ENCODE peak calls at places on chromosomes 4 and X, in eight cellular contexts. K is right cardiac atrium; I is small intestine; A is CD8-positive, alpha-beta memory T cell; P is CD4-positive, alpha-beta memory T cell; N is fibroblast of lung; W is body of pancreas; L is transverse colon. Q is an unnamed sample. For H3K4me1, the result is how much of the 10 kb centered on the place peaks cover.

GRCh38 chrX:70664726-70665125 is 220.1 kb downstream of the DLG3 start:
- DNase-seq in K (no peak), I (peak), A (no peak), P (peak), N (peak), W (peak), L (no peak), Q (no peak)

GRCh38 chr4:176995-177394 is 52.7 kb downstream of the ZNF718 start:
- DNase-seq in K (no peak), I (no peak), A (no peak), P (no peak), N (no peak), W (no peak), L (no peak), Q (no peak)

GRCh38 chr4:40280586-40280985 is 54.5 kb upstream of the CHRNA9 start:
- DNase-seq in K (no peak), I (no peak), A (no peak), P (no peak), N (no peak), W (no peak), L (no peak), Q (no peak)

GRCh38 chr4:153467897-153468262 is 1.7 kb downstream of the TMEM131L start:
- DNase-seq in K (no peak), I (no peak), A (no peak), P (peak), N (no peak), W (no peak), L (no peak), Q (no peak)

GRCh38 chr4:169657470-169658107 is 37.2 kb downstream of the CLCN3 start:
- DNase-seq in K (no peak), I (peak), A (no peak), P (no peak), N (no peak), W (no peak), L (no peak), Q (no peak)

GRCh38 chr4:177728361-177729152 is 286.3 kb upstream of the AGA start:
- DNase-seq in K (no peak), I (peak), A (no peak), P (no peak), N (peak), W (no peak), L (peak), Q (no peak)

GRCh38 chr4:168220893-168221292 is 97.7 kb downstream of the DDX60 start:
- DNase-seq in K (no peak), I (no peak), A (no peak), P (no peak), N (peak), W (no peak), L (no peak), Q (no peak)

GRCh38 chrX:131068945-131069719 is 11.0 kb downstream of the ARHGAP36 start:
- DNase-seq in K (no peak), I (peak), A (no peak), P (no peak), N (peak), W (peak), L (no peak), Q (no peak)

GRCh38 chr4:177441061-177441802 is 1.0 kb downstream of the AGA start:
- DNase-seq in K (no peak), I (peak), A (no peak), P (peak), N (peak), W (no peak), L (peak), Q (no peak)

GRCh38 chrX:54415534-54416350 is 24.5 kb upstream of the TSR2 start:
- DNase-seq in K (no peak), I (no peak), A (no peak), P (no peak), N (peak), W (no peak), L (no peak), Q (no peak)

GRCh38 chr4:24912252-24913098 is at the start of gene CCDC149:
- DNase-seq in K (peak), I (peak), A (no peak), P (no peak), N (peak), W (peak), L (peak), Q (no peak)

GRCh38 chr4:23966720-23967119 is 76.9 kb upstream of the PPARGC1A start:
- DNase-seq in K (no peak), I (peak), A (no peak), P (no peak), N (no peak), W (no peak), L (no peak), Q (no peak)

GRCh38 chr4:2832981-2833670 is 10.5 kb upstream of the ADD1 start:
- DNase-seq in K (no peak), I (no peak), A (no peak), P (no peak), N (no peak), W (peak), L (peak), Q (no peak)

GRCh38 chrX:39667191-39667590 is 430.6 kb downstream of the BCOR start:
- DNase-seq in K (no peak), I (no peak), A (no peak), P (no peak), N (peak), W (no peak), L (no peak), Q (no peak)

GRCh38 chr4:176137626-176138025 is 57.8 kb downstream of the SPATA4 start:
- DNase-seq in K (no peak), I (no peak), A (no peak), P (no peak), N (peak), W (no peak), L (no peak), Q (no peak)

GRCh38 chrX:884091-884490 is 253.5 kb downstream of the SHOX start:
- DNase-seq in K (no peak), I (no peak), A (no peak), P (no peak), N (no peak), W (no peak), L (no peak), Q (no peak)

GRCh38 chr4:14167876-14168510 is 540.5 kb upstream of the BOD1L1 start:
- DNase-seq in K (no peak), I (no peak), A (no peak), P (no peak), N (peak), W (no peak), L (no peak), Q (no peak)

GRCh38 chr4:19961092-19961491 is 290.6 kb upstream of the SLIT2 start:
- DNase-seq in K (no peak), I (no peak), A (no peak), P (no peak), N (peak), W (no peak), L (no peak), Q (no peak)

GRCh38 chr4:88012652-88013051 is 5.2 kb downstream of the PKD2 start:
- DNase-seq in K (no peak), I (no peak), A (no peak), P (no peak), N (no peak), W (no peak), L (no peak), Q (no peak)

GRCh38 chrX:136647969-136648368 is at the start of gene CD40LG:
- DNase-seq in K (no peak), I (no peak), A (no peak), P (no peak), N (no peak), W (no peak), L (no peak), Q (no peak)

GRCh38 chrX:13380230-13380629 is 60.4 kb upstream of the ATXN3L start:
- DNase-seq in K (no peak), I (no peak), A (no peak), P (no peak), N (peak), W (no peak), L (no peak), Q (no peak)

GRCh38 chrX:131746491-131746968 is 202.7 kb downstream of the OR13H1 start:
- DNase-seq in K (peak), I (no peak), A (no peak), P (peak), N (peak), W (no peak), L (peak), Q (peak)

GRCh38 chr4:150976478-150977118 is 38.5 kb downstream of the LRBA start:
- DNase-seq in K (no peak), I (no peak), A (no peak), P (no peak), N (no peak), W (no peak), L (no peak), Q (no peak)

GRCh38 chr4:184807261-184807660 is 18.5 kb downstream of the ACSL1 start:
- DNase-seq in K (no peak), I (no peak), A (no peak), P (no peak), N (peak), W (no peak), L (no peak), Q (no peak)

GRCh38 chr4:184806246-184806550 is 19.6 kb downstream of the ACSL1 start:
- DNase-seq in K (no peak), I (no peak), A (no peak), P (no peak), N (no peak), W (no peak), L (no peak), Q (no peak)

GRCh38 chr4:184804621-184805020 is 21.1 kb downstream of the ACSL1 start:
- DNase-seq in K (no peak), I (no peak), A (no peak), P (no peak), N (no peak), W (no peak), L (no peak), Q (no peak)

GRCh38 chr4:184806711-184807110 is 19.1 kb downstream of the ACSL1 start:
- DNase-seq in K (no peak), I (no peak), A (no peak), P (no peak), N (no peak), W (no peak), L (no peak), Q (no peak)

DNA sequence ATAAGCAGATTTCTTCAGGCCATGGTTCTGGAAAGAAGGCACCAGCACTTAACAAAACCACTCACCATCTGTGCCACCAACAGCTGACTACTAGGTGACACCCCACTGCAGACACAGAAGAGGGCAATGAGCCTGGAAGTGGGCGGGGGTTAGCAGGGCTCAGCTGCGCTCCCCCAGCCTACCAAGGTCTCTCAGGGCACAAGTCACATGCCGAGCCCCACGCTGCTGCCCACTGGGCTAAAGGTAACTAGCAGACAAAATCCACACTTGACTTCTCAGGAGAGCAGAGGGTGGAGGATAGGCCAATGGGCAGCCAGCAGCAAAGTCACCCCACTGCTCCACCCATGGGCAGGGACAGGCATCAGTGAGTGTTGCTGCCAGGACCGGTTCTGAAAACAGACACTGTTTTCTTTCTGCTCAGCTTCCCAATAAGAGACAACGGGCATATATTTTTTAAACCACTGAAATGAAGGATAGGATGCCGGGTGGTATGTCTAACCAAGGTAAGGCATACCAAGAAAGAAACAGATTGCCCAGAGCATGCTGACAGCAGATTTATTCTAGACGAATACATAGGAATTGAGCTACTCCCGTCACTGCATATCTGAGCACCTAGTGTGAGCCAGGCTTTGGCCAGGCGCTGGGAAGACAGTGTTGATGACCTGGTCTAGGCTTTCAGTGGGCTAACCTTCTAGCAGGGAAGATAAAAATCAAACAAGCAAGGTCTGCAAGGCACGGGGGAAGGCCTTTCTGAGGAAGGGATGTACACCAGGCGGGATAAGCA is 20.1 kb downstream of the ACSL1 start:
- DNase-seq in K (peak), I (peak), A (no peak), P (no peak), N (no peak), W (peak), L (peak), Q (no peak)
- H3K4me3 ChIP-seq in K (peak), I (no peak), A (no peak), P (no peak), N (no peak), W (no peak), L (no peak), Q (no peak)

GRCh38 chr4:118910221-118910620 is 21.6 kb downstream of the SYNPO2 start:
- DNase-seq in K (no peak), I (no peak), A (no peak), P (no peak), N (no peak), W (no peak), L (no peak), Q (no peak)

GRCh38 chr4:118904935-118905334 is 16.3 kb downstream of the SYNPO2 start:
- DNase-seq in K (no peak), I (no peak), A (no peak), P (no peak), N (peak), W (no peak), L (no peak), Q (no peak)

GRCh38 chr4:118904418-118904817 is 15.8 kb downstream of the SYNPO2 start:
- DNase-seq in K (no peak), I (no peak), A (no peak), P (no peak), N (no peak), W (no peak), L (no peak), Q (no peak)

GRCh38 chr4:118909173-118909956 is 20.7 kb downstream of the SYNPO2 start:
- DNase-seq in K (no peak), I (no peak), A (no peak), P (no peak), N (no peak), W (no peak), L (no peak), Q (no peak)

GRCh38 chr4:118905546-118905945 is 16.9 kb downstream of the SYNPO2 start:
- DNase-seq in K (no peak), I (no peak), A (no peak), P (no peak), N (peak), W (no peak), L (no peak), Q (no peak)
- H3K4me1 ChIP-seq in K (under half), I (under half), A (under half), P (under half), N (under half), W (under half), L (under half), Q (under half)

GRCh38 chr4:54439831-54440243 is 210.7 kb downstream of the PDGFRA start:
- DNase-seq in K (peak), I (no peak), A (no peak), P (no peak), N (peak), W (no peak), L (peak), Q (no peak)
- H3K4me3 ChIP-seq in K (peak), I (no peak), A (no peak), P (no peak), N (peak), W (no peak), L (no peak), Q (no peak)

GRCh38 chrX:107551546-107551945 is 76.8 kb upstream of the PRPS1 start:
- DNase-seq in K (no peak), I (no peak), A (no peak), P (no peak), N (no peak), W (no peak), L (no peak), Q (no peak)

GRCh38 chrX:107549504-107549903 is 78.8 kb upstream of the PRPS1 start:
- DNase-seq in K (no peak), I (no peak), A (no peak), P (peak), N (no peak), W (no peak), L (no peak), Q (no peak)

GRCh38 chrX:107556967-107557366 is 71.3 kb upstream of the PRPS1 start:
- DNase-seq in K (no peak), I (no peak), A (no peak), P (no peak), N (no peak), W (no peak), L (no peak), Q (no peak)

GRCh38 chrX:107548775-107549174 is 79.5 kb upstream of the PRPS1 start:
- DNase-seq in K (no peak), I (no peak), A (no peak), P (no peak), N (no peak), W (no peak), L (no peak), Q (no peak)

DNA sequence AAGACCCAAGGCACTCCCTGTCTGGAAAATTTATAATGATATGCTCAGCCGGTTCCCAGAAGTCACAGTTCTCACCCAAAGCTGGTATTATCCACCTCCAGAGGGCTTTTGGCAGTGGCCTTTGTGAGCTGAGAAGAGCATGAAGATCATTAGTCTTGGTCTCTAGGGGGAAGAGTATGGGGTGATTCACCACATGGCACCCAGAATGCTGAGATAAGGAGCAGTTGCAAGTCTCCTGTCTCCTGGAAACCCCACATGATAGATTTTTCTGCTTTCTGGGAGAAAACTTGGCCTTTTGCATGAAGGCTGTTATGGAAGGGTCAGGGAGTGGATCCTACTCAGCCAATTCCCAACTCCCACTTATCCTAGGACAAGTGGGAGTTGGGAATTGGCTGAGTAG is 75.3 kb upstream of the PRPS1 start:
- DNase-seq in K (no peak), I (no peak), A (no peak), P (no peak), N (peak), W (no peak), L (no peak), Q (no peak)
- H3K4me1 ChIP-seq in K (under half), I (under half), A (under half), P (under half), N (under half), W (under half), L (under half), Q (under half)

GRCh38 chr4:133151301-133151680 is 2.2 kb downstream of the PCDH10 start:
- DNase-seq in K (peak), I (no peak), A (no peak), P (no peak), N (peak), W (no peak), L (no peak), Q (no peak)

GRCh38 chr4:133152330-133152791 is 3.3 kb downstream of the PCDH10 start:
- DNase-seq in K (no peak), I (no peak), A (no peak), P (no peak), N (peak), W (no peak), L (no peak), Q (no peak)

GRCh38 chr4:133154725-133155124 is 5.6 kb downstream of the PCDH10 start:
- DNase-seq in K (no peak), I (no peak), A (no peak), P (no peak), N (peak), W (no peak), L (no peak), Q (no peak)

GRCh38 chr4:133151681-133152329 is 2.7 kb downstream of the PCDH10 start:
- DNase-seq in K (peak), I (no peak), A (no peak), P (no peak), N (peak), W (no peak), L (no peak), Q (no peak)

GRCh38 chr4:133152801-133153526 is 3.9 kb downstream of the PCDH10 start:
- DNase-seq in K (peak), I (no peak), A (no peak), P (no peak), N (peak), W (no peak), L (no peak), Q (no peak)
- H3K4me3 ChIP-seq in K (peak), I (no peak), A (no peak), P (no peak), N (peak), W (no peak), L (peak), Q (peak)